ENCODE peak calls at places on chromosome 13, in ten cellular contexts. W is brain microvascular endothelial cell, T is breast epithelium, Z is cardiac fibroblast, Y is B cell, X is AG04450, D is colonic mucosa, O is pancreas, V is GM23338, N is kidney epithelial cell. C is an unnamed sample.

GRCh38 chr13:111860161-111860560 is 206.8 kb upstream of the SOX1 start:
- DNase-seq in W (no peak), T (no peak), Z (no peak), Y (no peak), X (no peak), D (no peak), O (no peak), V (no peak), N (no peak), C (no peak)

GRCh38 chr13:36130542-36131214 is 504 bp downstream of the DCLK1 start:
- DNase-seq in W (no peak), T (no peak), Z (peak), Y (no peak), X (no peak), D (no peak), O (peak), V (peak), N (no peak), C (peak)

GRCh38 chr13:77919351-77920294 is 992 bp upstream of the EDNRB start:
- DNase-seq in W (peak), T (peak), Z (peak), Y (no peak), X (no peak), D (peak), O (peak), V (peak), N (no peak), C (peak)

GRCh38 chr13:36675213-36675536 is 1.4 kb downstream of the SERTM1 start:
- DNase-seq in W (no peak), T (no peak), Z (no peak), Y (no peak), X (no peak), D (no peak), O (no peak), V (peak), N (no peak), C (no peak)

GRCh38 chr13:53058077-53058660 is 29.6 kb downstream of the OLFM4 start:
- DNase-seq in W (no peak), T (no peak), Z (no peak), Y (no peak), X (no peak), D (no peak), O (no peak), V (no peak), N (no peak), C (no peak)

GRCh38 chr13:47288546-47288945 is 391.7 kb upstream of the HTR2A start:
- DNase-seq in W (peak), T (no peak), Z (no peak), Y (no peak), X (no peak), D (no peak), O (no peak), V (no peak), N (no peak), C (no peak)

GRCh38 chr13:48158915-48159314 is 64.0 kb upstream of the MED4 start:
- DNase-seq in W (no peak), T (no peak), Z (no peak), Y (no peak), X (no peak), D (no peak), O (no peak), V (no peak), N (no peak), C (no peak)

GRCh38 chr13:50866817-50867640 is 23.5 kb upstream of the DLEU7 start:
- DNase-seq in W (no peak), T (no peak), Z (no peak), Y (no peak), X (no peak), D (no peak), O (no peak), V (no peak), N (no peak), C (no peak)

GRCh38 chr13:30872685-30873443 is 33.2 kb upstream of the MEDAG start:
- DNase-seq in W (peak), T (no peak), Z (peak), Y (peak), X (peak), D (no peak), O (no peak), V (peak), N (peak), C (peak)

GRCh38 chr13:85520445-85520844 is 278.8 kb downstream of the SLITRK6 start:
- DNase-seq in W (no peak), T (no peak), Z (no peak), Y (no peak), X (peak), D (no peak), O (no peak), V (no peak), N (no peak), C (no peak)

GRCh38 chr13:114063545-114064515 is 68.6 kb downstream of the RASA3 start:
- DNase-seq in W (no peak), T (no peak), Z (peak), Y (no peak), X (no peak), D (no peak), O (peak), V (no peak), N (no peak), C (no peak)

GRCh38 chr13:44132710-44133109 is 240.9 kb upstream of the SERP2 start:
- DNase-seq in W (peak), T (no peak), Z (peak), Y (no peak), X (no peak), D (no peak), O (no peak), V (no peak), N (no peak), C (no peak)

GRCh38 chr13:25169951-25170553 is 2.0 kb downstream of the AMER2 start:
- DNase-seq in W (no peak), T (no peak), Z (no peak), Y (no peak), X (no peak), D (no peak), O (peak), V (no peak), N (no peak), C (no peak)

GRCh38 chr13:73984949-73985691 is 149.1 kb downstream of the KLF12 start:
- DNase-seq in W (no peak), T (no peak), Z (no peak), Y (no peak), X (no peak), D (no peak), O (no peak), V (peak), N (no peak), C (no peak)

GRCh38 chr13:106818971-106819370 is 251.0 kb upstream of the ARGLU1 start:
- DNase-seq in W (no peak), T (no peak), Z (no peak), Y (no peak), X (no peak), D (no peak), O (no peak), V (no peak), N (no peak), C (no peak)

GRCh38 chr13:54953786-54954185 is 1925.2 kb downstream of the OLFM4 start:
- DNase-seq in W (no peak), T (no peak), Z (no peak), Y (no peak), X (no peak), D (no peak), O (no peak), V (no peak), N (no peak), C (no peak)

GRCh38 chr13:112720251-112720650 is 30.4 kb downstream of the ATP11A start:
- DNase-seq in W (no peak), T (no peak), Z (no peak), Y (no peak), X (no peak), D (no peak), O (no peak), V (no peak), N (no peak), C (no peak)

GRCh38 chr13:49240017-49240416 is 7.7 kb upstream of the CDADC1 start:
- DNase-seq in W (peak), T (no peak), Z (peak), Y (no peak), X (no peak), D (no peak), O (no peak), V (peak), N (no peak), C (no peak)

GRCh38 chr13:113566227-113566561 is 18.4 kb upstream of the TFDP1 start:
- DNase-seq in W (no peak), T (peak), Z (no peak), Y (no peak), X (no peak), D (peak), O (no peak), V (no peak), N (no peak), C (no peak)

GRCh38 chr13:104592127-104592526 is 1525.9 kb upstream of the SLC10A2 start:
- DNase-seq in W (peak), T (no peak), Z (peak), Y (no peak), X (peak), D (no peak), O (no peak), V (no peak), N (peak), C (no peak)

GRCh38 chr13:87172166-87172825 is 498.9 kb upstream of the SLITRK5 start:
- DNase-seq in W (no peak), T (no peak), Z (no peak), Y (no peak), X (no peak), D (no peak), O (no peak), V (no peak), N (peak), C (no peak)

GRCh38 chr13:80276371-80277289 is 64.3 kb downstream of the SPRY2 start:
- DNase-seq in W (no peak), T (no peak), Z (peak), Y (no peak), X (no peak), D (no peak), O (no peak), V (peak), N (peak), C (peak)

GRCh38 chr13:20825476-20825875 is 51.7 kb upstream of the EEF1AKMT1 start:
- DNase-seq in W (no peak), T (no peak), Z (peak), Y (no peak), X (no peak), D (no peak), O (no peak), V (no peak), N (no peak), C (no peak)

GRCh38 chr13:106337096-106337495 is 198.4 kb downstream of the EFNB2 start:
- DNase-seq in W (no peak), T (no peak), Z (peak), Y (no peak), X (peak), D (no peak), O (no peak), V (no peak), N (no peak), C (no peak)

GRCh38 chr13:35179494-35179893 is 237.4 kb downstream of the NBEA start:
- DNase-seq in W (no peak), T (no peak), Z (peak), Y (no peak), X (no peak), D (no peak), O (no peak), V (no peak), N (no peak), C (no peak)

GRCh38 chr13:100650321-100650720 is 24.3 kb downstream of the TMTC4 start:
- DNase-seq in W (no peak), T (no peak), Z (no peak), Y (no peak), X (no peak), D (no peak), O (no peak), V (no peak), N (no peak), C (no peak)

GRCh38 chr13:44197791-44198770 is 175.5 kb upstream of the SERP2 start:
- DNase-seq in W (peak), T (no peak), Z (no peak), Y (no peak), X (no peak), D (no peak), O (no peak), V (no peak), N (no peak), C (no peak)

GRCh38 chr13:95656386-95657015 is 12.0 kb upstream of the DZIP1 start:
- DNase-seq in W (no peak), T (no peak), Z (no peak), Y (no peak), X (no peak), D (no peak), O (no peak), V (no peak), N (no peak), C (no peak)

GRCh38 chr13:75217949-75218348 is 264.0 kb downstream of the TBC1D4 start:
- DNase-seq in W (peak), T (no peak), Z (peak), Y (no peak), X (no peak), D (no peak), O (no peak), V (no peak), N (peak), C (no peak)

GRCh38 chr13:106503272-106503671 is 32.2 kb downstream of the EFNB2 start:
- DNase-seq in W (no peak), T (no peak), Z (no peak), Y (no peak), X (no peak), D (no peak), O (no peak), V (no peak), N (no peak), C (no peak)

GRCh38 chr13:30463820-30464495 is 1.8 kb downstream of the HMGB1 start:
- DNase-seq in W (peak), T (peak), Z (peak), Y (peak), X (no peak), D (peak), O (peak), V (no peak), N (no peak), C (no peak)

GRCh38 chr13:45242070-45242469 is 41.2 kb upstream of the KCTD4 start:
- DNase-seq in W (no peak), T (no peak), Z (peak), Y (no peak), X (no peak), D (no peak), O (no peak), V (no peak), N (no peak), C (no peak)

GRCh38 chr13:45238945-45239795 is 38.3 kb upstream of the KCTD4 start:
- DNase-seq in W (peak), T (no peak), Z (peak), Y (no peak), X (no peak), D (no peak), O (no peak), V (no peak), N (no peak), C (no peak)

GRCh38 chr13:45242524-45242923 is 41.7 kb upstream of the KCTD4 start:
- DNase-seq in W (no peak), T (no peak), Z (no peak), Y (no peak), X (no peak), D (no peak), O (no peak), V (no peak), N (no peak), C (no peak)

DNA sequence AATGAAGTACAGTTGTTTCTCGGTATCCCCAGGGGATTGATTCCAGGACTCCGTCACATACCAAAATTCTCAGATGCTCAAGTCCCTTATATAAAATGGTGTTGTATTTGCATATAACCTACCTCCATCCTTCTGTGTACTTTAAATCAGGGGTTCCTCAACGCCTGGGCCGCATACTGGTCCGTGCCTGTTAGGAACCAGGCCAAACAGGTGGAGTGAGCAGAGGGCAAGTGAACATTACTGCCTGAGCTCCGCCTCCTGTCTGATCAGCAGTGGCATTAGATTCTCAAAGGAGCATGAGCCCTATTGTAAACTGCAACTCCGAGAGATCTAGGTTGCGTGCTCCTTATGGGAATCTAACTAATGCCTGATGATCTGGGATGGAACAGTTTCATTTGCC is 42.2 kb upstream of the KCTD4 start:
- DNase-seq in W (no peak), T (no peak), Z (no peak), Y (no peak), X (no peak), D (peak), O (no peak), V (no peak), N (no peak), C (no peak)
- TF ChIP-seq CTCF in W (no peak), T (no peak), Z (no peak), Y (no peak), X (no peak), D (no peak), O (no peak), V (no peak), N (no peak), C (no peak)

DNA sequence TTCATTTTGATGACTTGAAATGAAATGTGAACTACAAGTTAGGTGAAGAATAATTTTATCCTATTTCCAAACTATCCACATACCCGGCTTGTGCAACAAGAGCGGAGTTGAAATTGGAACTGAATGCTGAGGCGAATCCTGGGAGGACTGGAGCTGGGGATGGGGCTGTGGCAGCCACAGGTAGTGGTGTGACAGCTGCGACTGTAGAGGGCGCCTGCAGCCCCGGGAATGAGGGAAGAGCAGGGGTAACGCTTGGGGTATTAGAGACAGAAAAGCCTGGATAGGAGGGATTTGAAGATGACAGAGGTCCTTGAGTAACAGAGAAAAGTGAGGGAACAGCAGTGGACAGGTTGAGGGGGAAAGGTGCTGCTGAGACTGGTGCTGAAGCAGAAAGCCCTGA is 22.0 kb upstream of the STOML3 start:
- DNase-seq in W (no peak), T (no peak), Z (no peak), Y (no peak), X (no peak), D (no peak), O (no peak), V (peak), N (no peak), C (no peak)
- TF ChIP-seq CTCF in W (peak), T (no peak), Z (no peak), Y (no peak), X (no peak), D (no peak), O (no peak), V (peak), N (no peak), C (peak)

GRCh38 chr13:41914552-41914951 is 46.4 kb downstream of the VWA8 start:
- DNase-seq in W (no peak), T (no peak), Z (no peak), Y (no peak), X (no peak), D (no peak), O (no peak), V (no peak), N (no peak), C (no peak)
- TF ChIP-seq CTCF in W (no peak), T (no peak), Z (no peak), Y (no peak), X (no peak), D (no peak), O (no peak), V (no peak), N (no peak), C (no peak)

GRCh38 chr13:110138009-110138699 is 168.8 kb downstream of the COL4A1 start:
- DNase-seq in W (peak), T (no peak), Z (peak), Y (peak), X (no peak), D (peak), O (peak), V (peak), N (peak), C (no peak)
- TF ChIP-seq CTCF in W (no peak), T (no peak), Z (no peak), Y (no peak), X (no peak), D (no peak), O (no peak), V (no peak), N (no peak), C (peak)

DNA sequence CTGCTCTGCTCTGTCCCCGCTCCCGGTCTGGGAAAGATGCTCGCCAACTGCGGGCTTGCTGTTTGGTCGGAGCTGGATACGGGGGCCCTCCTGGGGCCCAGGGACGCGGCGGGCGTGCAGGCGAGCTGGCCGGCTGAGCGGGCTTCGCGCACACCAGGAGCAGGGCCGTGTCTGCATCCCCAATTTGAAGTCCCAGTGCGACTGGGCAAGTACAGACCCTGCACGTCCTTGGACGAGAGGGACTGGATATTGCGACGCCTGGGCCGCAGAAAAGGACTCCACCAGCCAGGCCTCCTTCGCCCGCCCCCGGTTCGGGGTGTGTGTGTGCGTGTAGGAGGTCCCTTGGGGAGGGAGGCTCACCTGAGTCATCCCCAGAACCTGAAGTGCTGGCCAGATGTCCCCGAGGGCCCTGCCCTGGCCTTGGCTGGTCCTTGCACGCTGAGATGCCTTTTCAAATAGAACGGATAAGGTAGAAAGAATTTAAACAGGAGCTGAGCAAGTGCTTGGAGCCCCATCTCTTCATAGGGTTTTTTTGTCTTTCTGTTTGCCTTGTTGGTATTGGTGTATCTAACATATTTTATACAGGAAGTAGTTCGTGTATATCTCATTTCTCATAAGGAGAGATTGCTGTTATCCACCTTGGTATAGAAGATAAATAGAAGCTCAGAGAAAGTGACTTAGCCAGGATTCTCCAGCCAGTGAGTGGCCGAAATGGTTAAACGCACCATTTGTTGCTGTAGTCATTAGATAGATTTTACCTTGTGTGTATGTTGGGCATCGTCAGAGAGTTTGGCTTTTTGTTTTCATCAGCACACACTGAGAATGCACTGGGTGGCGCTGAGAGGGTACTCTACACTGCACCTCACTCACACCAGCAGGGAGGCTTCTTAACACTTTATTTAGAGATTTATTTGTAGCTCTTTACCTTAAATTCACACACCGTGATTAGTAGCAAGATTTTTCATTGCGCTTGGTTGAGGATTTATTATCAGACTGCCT is 1.1 kb downstream of the NAXD start:
- DNase-seq in W (peak), T (peak), Z (peak), Y (peak), X (no peak), D (peak), O (peak), V (peak), N (no peak), C (no peak)
- TF ChIP-seq CTCF in W (peak), T (no peak), Z (no peak), Y (no peak), X (no peak), D (no peak), O (no peak), V (no peak), N (peak), C (no peak)

GRCh38 chr13:24071423-24072075 is 89.0 kb upstream of the SPATA13 start:
- DNase-seq in W (no peak), T (no peak), Z (peak), Y (no peak), X (no peak), D (no peak), O (no peak), V (no peak), N (no peak), C (no peak)

GRCh38 chr13:24066405-24067292 is 93.9 kb upstream of the SPATA13 start:
- DNase-seq in W (no peak), T (no peak), Z (no peak), Y (no peak), X (no peak), D (no peak), O (no peak), V (peak), N (no peak), C (no peak)

GRCh38 chr13:24065172-24065571 is 95.3 kb upstream of the SPATA13 start:
- DNase-seq in W (no peak), T (no peak), Z (no peak), Y (no peak), X (no peak), D (no peak), O (no peak), V (no peak), N (no peak), C (no peak)

GRCh38 chr13:24071016-24071415 is 89.5 kb upstream of the SPATA13 start:
- DNase-seq in W (no peak), T (no peak), Z (peak), Y (no peak), X (no peak), D (no peak), O (no peak), V (no peak), N (no peak), C (no peak)

GRCh38 chr13:24068472-24068871 is 92.0 kb upstream of the SPATA13 start:
- DNase-seq in W (no peak), T (no peak), Z (no peak), Y (no peak), X (no peak), D (no peak), O (no peak), V (no peak), N (no peak), C (no peak)
- TF ChIP-seq CTCF in W (no peak), T (no peak), Z (no peak), Y (no peak), X (no peak), D (no peak), O (no peak), V (no peak), N (no peak), C (no peak)